ENCODE peak calls at places on chromosomes 13 and 19, in seven cellular contexts. P is WERI-Rb-1, D is stomach, J is MM.1S, V is astrocyte of the spinal cord, I is psoas muscle, W is kidney. T is an unnamed sample.

GRCh38 chr19:46610413-46610775 is 9.3 kb downstream of the CALM3 start:
- DNase-seq in P (no peak), W (no peak), J (no peak), V (no peak), I (peak), D (no peak), T (no peak)

GRCh38 chr13:74325106-74325505 is 190.9 kb upstream of the KLF12 start:
- DNase-seq in D (no peak), P (no peak), V (peak), I (no peak), J (no peak), W (no peak), T (peak)

GRCh38 chr13:81778350-81778749 is 1437.4 kb upstream of the SPRY2 start:
- DNase-seq in I (no peak), V (no peak), J (no peak), W (no peak), D (no peak), P (no peak), T (no peak)

GRCh38 chr13:76533251-76533650 is 353.0 kb downstream of the KCTD12 start:
- DNase-seq in J (no peak), V (peak), D (no peak), W (no peak), P (no peak), I (no peak), T (no peak)

GRCh38 chr13:44651724-44652123 is 75.6 kb upstream of the TSC22D1 start:
- DNase-seq in V (no peak), W (no peak), D (no peak), P (no peak), I (no peak), J (no peak), T (no peak)

GRCh38 chr13:110628952-110629701 is 13.8 kb downstream of the NAXD start:
- DNase-seq in D (no peak), I (no peak), W (no peak), J (no peak), P (peak), V (no peak), T (no peak)

GRCh38 chr19:18112989-18113478 is 15.5 kb downstream of the MAST3 start:
- DNase-seq in D (peak), W (peak), P (peak), I (peak), V (peak), J (peak), T (peak)

GRCh38 chr13:66560189-66560588 is 669.9 kb downstream of the PCDH9 start:
- DNase-seq in V (no peak), I (no peak), D (no peak), P (peak), J (no peak), W (no peak), T (no peak)

GRCh38 chr19:38056646-38057045 is 149.6 kb downstream of the SIPA1L3 start:
- DNase-seq in V (no peak), P (no peak), I (no peak), D (no peak), W (no peak), J (no peak), T (no peak)

GRCh38 chr19:7862413-7862951 is 11.7 kb downstream of the PRR36 start:
- DNase-seq in P (no peak), W (peak), J (peak), D (peak), I (peak), V (peak), T (no peak)

GRCh38 chr13:73776137-73776785 is 357.9 kb downstream of the KLF12 start:
- DNase-seq in I (no peak), J (no peak), P (no peak), D (no peak), V (no peak), W (no peak), T (peak)

GRCh38 chr13:36981156-36981743 is 17.9 kb downstream of the ALG5 start:
- DNase-seq in P (no peak), D (no peak), I (no peak), V (peak), W (no peak), J (peak), T (peak)

GRCh38 chr13:29654807-29655547 is 59.5 kb upstream of the SLC7A1 start:
- DNase-seq in V (peak), D (no peak), W (no peak), I (no peak), J (no peak), P (no peak), T (peak)

GRCh38 chr19:48539503-48540096 is 12.4 kb upstream of the SULT2B1 start:
- DNase-seq in P (no peak), I (no peak), V (peak), J (no peak), D (peak), W (no peak), T (peak)

GRCh38 chr19:29505034-29505824 is 20.6 kb upstream of the VSTM2B start:
- DNase-seq in J (no peak), P (no peak), V (no peak), I (no peak), D (no peak), W (peak), T (no peak)

GRCh38 chr13:27131202-27131623 is 40.4 kb downstream of the USP12 start:
- DNase-seq in J (peak), P (no peak), D (no peak), W (no peak), I (no peak), V (peak), T (peak)

GRCh38 chr13:32581177-32581786 is 5.0 kb upstream of the PDS5B start:
- DNase-seq in P (no peak), D (no peak), W (no peak), J (peak), I (no peak), V (peak), T (peak)

GRCh38 chr19:12838182-12838890 is at the start of gene MAST1:
- DNase-seq in W (no peak), J (peak), I (peak), V (no peak), P (peak), D (peak), T (no peak)

GRCh38 chr13:110340812-110341444 is 33.8 kb downstream of the COL4A2 start:
- DNase-seq in W (peak), V (peak), P (no peak), J (no peak), D (peak), I (peak), T (peak)

GRCh38 chr19:28430214-28430613 is 782.7 kb downstream of the UQCRFS1 start:
- DNase-seq in I (no peak), D (no peak), V (no peak), P (no peak), W (no peak), J (no peak), T (no peak)

GRCh38 chr19:13979224-13979623 is 26.9 kb downstream of the RFX1 start:
- DNase-seq in W (no peak), I (no peak), J (no peak), V (no peak), D (no peak), P (no peak), T (no peak)
- H3K4me3 ChIP-seq in W (no peak), I (peak), J (no peak), V (no peak), D (peak), P (no peak), T (no peak)

DNA sequence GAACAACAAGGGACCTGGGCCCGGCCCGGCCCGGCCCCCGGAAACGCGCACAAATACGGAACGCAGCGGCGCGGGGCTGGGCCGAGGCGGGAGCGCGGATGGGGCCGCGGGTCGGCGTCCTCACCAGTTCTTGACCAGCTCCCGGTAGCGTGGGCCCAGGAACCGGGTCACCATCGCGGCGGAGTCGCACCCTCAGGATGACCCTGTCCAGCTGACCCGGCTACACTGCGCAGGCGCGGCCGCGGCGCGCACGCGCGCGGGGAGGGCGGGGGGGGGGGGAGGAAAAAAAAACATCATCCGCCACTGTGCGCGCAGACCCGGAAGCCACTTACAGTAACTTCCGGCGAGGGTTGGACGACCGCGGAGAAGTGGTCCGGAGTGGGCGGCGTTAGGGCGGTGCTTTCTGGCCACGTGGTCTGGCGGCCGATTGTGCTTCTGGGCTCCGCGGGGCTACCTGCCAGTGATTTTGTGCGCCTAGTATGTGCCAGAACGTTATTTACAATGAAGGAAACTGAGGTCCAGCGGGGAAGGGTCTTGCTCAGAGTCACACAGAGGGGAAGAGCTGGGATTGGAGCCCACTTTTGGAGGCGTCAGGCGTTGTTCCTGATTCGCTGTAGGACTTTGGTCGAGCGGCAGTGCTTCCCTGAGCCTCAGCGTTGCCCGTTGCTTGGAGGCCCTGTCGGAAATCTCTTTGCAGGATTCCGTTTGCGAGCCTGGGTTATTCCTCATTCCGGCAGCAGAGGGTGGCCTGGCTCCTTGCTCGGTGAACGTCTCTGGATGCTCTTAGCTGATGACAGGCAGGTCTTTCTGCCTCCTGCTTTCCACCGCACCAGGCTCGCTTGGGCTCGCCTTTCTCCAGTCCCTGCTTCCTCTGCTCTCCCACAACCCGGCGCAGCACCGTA is at the start of gene UQCR11:
- DNase-seq in J (peak), P (peak), W (peak), V (peak), D (peak), I (peak), T (peak)
- TF ChIP-seq CTCF in J (peak), P (peak), W (peak), V (peak), D (peak), I (peak), T (peak)

DNA sequence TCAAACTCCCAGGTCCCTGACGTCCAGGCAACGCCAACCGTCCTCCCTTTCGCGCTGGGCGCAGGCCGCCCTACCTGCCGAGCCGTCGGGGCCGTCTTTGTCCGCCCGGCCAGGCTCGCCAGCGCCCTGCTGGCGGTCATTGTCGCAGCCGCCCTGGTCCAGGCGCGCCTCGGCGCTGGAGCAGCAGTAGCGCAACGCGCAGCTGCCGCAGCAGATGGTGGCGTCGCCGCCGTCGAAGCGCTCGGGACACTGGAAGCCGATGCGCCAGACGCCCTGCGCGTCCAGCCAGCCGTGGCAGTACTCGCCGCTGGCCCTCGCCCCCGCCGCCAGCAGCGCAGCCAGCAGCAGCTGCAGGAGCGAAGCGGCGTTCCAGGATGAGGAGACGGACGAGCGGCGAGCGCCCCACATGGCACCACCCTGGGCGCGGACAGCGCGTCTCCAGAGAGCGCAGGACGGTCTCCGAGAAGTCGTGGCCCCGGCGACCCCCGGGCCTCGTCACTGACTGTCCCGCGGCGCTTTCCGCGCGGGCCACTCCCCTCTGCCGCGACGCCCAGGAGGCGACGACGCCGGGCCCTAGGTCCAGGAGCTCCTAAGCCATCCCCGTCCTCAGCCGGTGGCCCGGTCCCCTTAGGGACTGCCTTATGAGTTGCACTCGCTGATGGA is 1.1 kb downstream of the SHISA2 start:
- DNase-seq in V (peak), D (peak), W (peak), I (peak), P (peak), J (no peak), T (no peak)
- H3K4me3 ChIP-seq in V (peak), D (peak), W (peak), I (peak), P (peak), J (peak), T (no peak)

DNA sequence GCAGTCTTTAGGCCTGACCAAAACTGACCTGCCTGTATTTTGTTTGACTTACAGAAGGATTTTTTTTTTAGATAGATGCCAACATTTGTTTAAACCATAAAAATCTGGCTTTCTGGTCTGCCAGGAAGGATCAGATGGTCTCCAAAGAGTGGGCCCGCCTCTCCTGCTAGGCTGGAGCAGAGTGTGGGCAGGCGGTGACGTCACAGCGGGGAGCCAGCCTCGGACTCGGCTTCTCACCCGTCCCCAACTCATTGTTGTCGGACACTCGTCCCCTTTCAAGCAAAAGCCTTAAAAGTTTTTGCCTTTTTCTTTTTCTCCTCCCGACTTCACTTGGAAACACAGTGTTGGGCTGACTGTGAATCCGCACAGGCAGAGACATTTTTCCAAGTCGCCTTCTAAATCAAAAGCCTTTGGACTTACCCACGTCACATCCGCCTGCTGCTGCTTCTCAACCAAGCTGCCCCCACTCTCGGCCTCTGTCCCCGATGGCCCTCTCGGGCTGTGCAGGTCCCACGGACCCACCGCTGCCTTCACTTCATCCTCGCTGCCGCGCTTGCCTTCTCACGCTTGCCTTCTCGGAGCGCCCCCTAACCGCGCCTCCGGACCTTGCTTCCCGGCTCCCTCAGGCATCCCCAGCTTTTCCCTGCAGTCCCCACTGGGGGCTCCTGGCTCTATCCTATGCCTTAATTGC is 4.1 kb upstream of the ZNF135 start:
- DNase-seq in D (no peak), I (no peak), V (no peak), P (peak), J (no peak), W (no peak), T (no peak)
- TF ChIP-seq CTCF in D (no peak), I (no peak), V (no peak), P (peak), J (no peak), W (no peak), T (no peak)

GRCh38 chr19:11356074-11356397 is 804 bp downstream of the PLPPR2 start:
- DNase-seq in V (no peak), J (no peak), I (no peak), D (no peak), P (no peak), W (no peak), T (no peak)
- H3K4me3 ChIP-seq in V (peak), J (no peak), I (peak), D (peak), P (peak), W (peak), T (peak)

GRCh38 chr13:30976041-30976440 is 43.6 kb downstream of the TEX26 start:
- DNase-seq in V (peak), D (no peak), P (no peak), I (no peak), W (no peak), J (no peak), T (no peak)

GRCh38 chr13:30983431-30983830 is 51.0 kb downstream of the TEX26 start:
- DNase-seq in W (no peak), I (no peak), P (no peak), J (no peak), V (no peak), D (no peak), T (no peak)

GRCh38 chr13:30982911-30983310 is 50.5 kb downstream of the TEX26 start:
- DNase-seq in D (no peak), W (no peak), V (no peak), P (no peak), J (no peak), I (no peak), T (no peak)

GRCh38 chr13:30982506-30982905 is 50.0 kb downstream of the TEX26 start:
- DNase-seq in P (no peak), I (no peak), W (no peak), D (no peak), J (no peak), V (no peak), T (no peak)

GRCh38 chr13:30978981-30979956 is 46.8 kb downstream of the TEX26 start:
- DNase-seq in W (peak), P (peak), D (peak), J (no peak), V (no peak), I (no peak), T (no peak)
- TF ChIP-seq CTCF in W (peak), P (peak), D (no peak), J (peak), V (peak), I (peak), T (peak)

GRCh38 chr19:1018393-1018792 is 2.5 kb downstream of the TMEM259 start:
- DNase-seq in I (no peak), D (no peak), P (no peak), J (no peak), W (no peak), V (no peak), T (no peak)

GRCh38 chr19:1018932-1019615 is 1.8 kb downstream of the TMEM259 start:
- DNase-seq in P (no peak), I (peak), D (no peak), V (no peak), J (peak), W (no peak), T (no peak)

GRCh38 chr19:1017115-1017905 is 3.6 kb downstream of the TMEM259 start:
- DNase-seq in D (peak), V (no peak), P (no peak), J (peak), I (peak), W (peak), T (no peak)

GRCh38 chr19:1016647-1017114 is 4.2 kb downstream of the TMEM259 start:
- DNase-seq in J (peak), W (peak), P (no peak), I (peak), D (no peak), V (peak), T (peak)

DNA sequence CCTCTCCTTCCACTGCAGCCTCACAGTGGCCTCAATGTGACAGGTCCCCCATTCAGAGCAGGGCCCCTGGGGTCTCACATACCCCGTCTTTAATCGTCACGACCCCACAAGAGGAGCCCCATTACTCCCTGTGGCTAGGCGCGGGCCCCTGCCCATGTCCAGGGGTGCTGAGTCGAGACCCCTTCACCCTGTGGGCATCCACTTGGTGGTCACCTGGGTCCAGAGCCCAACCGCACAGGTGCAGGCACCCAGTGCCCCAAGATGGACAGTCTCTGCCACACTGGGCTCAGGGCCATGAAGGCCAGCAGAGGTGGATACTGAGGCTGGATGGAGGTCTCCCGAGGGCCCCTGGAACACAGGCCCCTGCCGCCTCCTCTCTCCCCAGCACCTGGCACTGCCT is 3.0 kb downstream of the TMEM259 start:
- DNase-seq in W (no peak), V (no peak), J (no peak), P (no peak), I (peak), D (no peak), T (no peak)
- H3K4me3 ChIP-seq in W (no peak), V (no peak), J (peak), P (no peak), I (peak), D (no peak), T (peak)